ENCODE peak calls at places on chromosomes 11 and 22, in five cellular contexts. One of them, this sample, is unnamed.

GRCh38 chr22:50056214-50056972 is 1.7 kb downstream of the TTLL8 start:
- DNase-seq in Caco-2: no peak
- DNase-seq in fibroblast of lung: no peak
- DNase-seq in transverse colon: no peak
- DNase-seq in lower lobe of right lung: no peak
- DNase-seq in this sample: no peak

GRCh38 chr11:45771194-45771941 is 33.6 kb upstream of the SLC35C1 start:
- DNase-seq in Caco-2: peak
- DNase-seq in fibroblast of lung: peak
- DNase-seq in transverse colon: peak
- DNase-seq in lower lobe of right lung: peak
- DNase-seq in this sample: peak

GRCh38 chr11:124740277-124740882 is 638 bp downstream of the NRGN start:
- DNase-seq in Caco-2: peak
- DNase-seq in fibroblast of lung: no peak
- DNase-seq in transverse colon: no peak
- DNase-seq in lower lobe of right lung: peak
- DNase-seq in this sample: no peak

GRCh38 chr11:85663080-85663729 is 1.7 kb downstream of the CREBZF start:
- DNase-seq in Caco-2: no peak
- DNase-seq in fibroblast of lung: peak
- DNase-seq in transverse colon: no peak
- DNase-seq in lower lobe of right lung: no peak
- DNase-seq in this sample: no peak

GRCh38 chr11:1131033-1131911 is 26.5 kb upstream of the MUC5AC start:
- DNase-seq in Caco-2: no peak
- DNase-seq in fibroblast of lung: no peak
- DNase-seq in transverse colon: no peak
- DNase-seq in lower lobe of right lung: no peak
- DNase-seq in this sample: no peak

GRCh38 chr11:26665946-26666345 is 55.9 kb downstream of the SLC5A12 start:
- DNase-seq in Caco-2: no peak
- DNase-seq in fibroblast of lung: no peak
- DNase-seq in transverse colon: no peak
- DNase-seq in lower lobe of right lung: no peak
- DNase-seq in this sample: no peak

GRCh38 chr11:74671520-74672196 is 59.6 kb downstream of the CHRDL2 start:
- DNase-seq in Caco-2: no peak
- DNase-seq in fibroblast of lung: peak
- DNase-seq in transverse colon: no peak
- DNase-seq in lower lobe of right lung: no peak
- DNase-seq in this sample: no peak

GRCh38 chr11:117564321-117564720 is 232.7 kb downstream of the DSCAML1 start:
- DNase-seq in Caco-2: no peak
- DNase-seq in fibroblast of lung: no peak
- DNase-seq in transverse colon: no peak
- DNase-seq in lower lobe of right lung: no peak
- DNase-seq in this sample: no peak

GRCh38 chr22:31867386-31868153 is 76.8 kb upstream of the YWHAH start:
- DNase-seq in Caco-2: no peak
- DNase-seq in fibroblast of lung: no peak
- DNase-seq in transverse colon: no peak
- DNase-seq in lower lobe of right lung: no peak
- DNase-seq in this sample: no peak

GRCh38 chr11:68313574-68314202 is 1.3 kb downstream of the LRP5 start:
- DNase-seq in Caco-2: peak
- DNase-seq in fibroblast of lung: peak
- DNase-seq in transverse colon: no peak
- DNase-seq in lower lobe of right lung: no peak
- DNase-seq in this sample: peak

GRCh38 chr11:61637287-61637686 is 42.9 kb upstream of the DAGLA start:
- DNase-seq in Caco-2: no peak
- DNase-seq in fibroblast of lung: peak
- DNase-seq in transverse colon: no peak
- DNase-seq in lower lobe of right lung: no peak
- DNase-seq in this sample: no peak

GRCh38 chr11:133832096-133833081 is 12.9 kb downstream of the SPATA19 start:
- DNase-seq in Caco-2: no peak
- DNase-seq in fibroblast of lung: no peak
- DNase-seq in transverse colon: no peak
- DNase-seq in lower lobe of right lung: no peak
- DNase-seq in this sample: no peak

GRCh38 chr11:123384116-123384515 is 46.0 kb upstream of the GRAMD1B start:
- DNase-seq in Caco-2: no peak
- DNase-seq in fibroblast of lung: no peak
- DNase-seq in transverse colon: no peak
- DNase-seq in lower lobe of right lung: no peak
- DNase-seq in this sample: no peak

GRCh38 chr11:2206291-2206690 is 34.7 kb upstream of the TH start:
- DNase-seq in Caco-2: no peak
- DNase-seq in fibroblast of lung: no peak
- DNase-seq in transverse colon: no peak
- DNase-seq in lower lobe of right lung: no peak
- DNase-seq in this sample: no peak

GRCh38 chr11:498297-499181 is 8.5 kb downstream of the RNH1 start:
- DNase-seq in Caco-2: no peak
- DNase-seq in fibroblast of lung: no peak
- DNase-seq in transverse colon: no peak
- DNase-seq in lower lobe of right lung: no peak
- DNase-seq in this sample: no peak

GRCh38 chr11:104093426-104094280 is 57.2 kb downstream of the DDI1 start:
- DNase-seq in Caco-2: no peak
- DNase-seq in fibroblast of lung: no peak
- DNase-seq in transverse colon: no peak
- DNase-seq in lower lobe of right lung: no peak
- DNase-seq in this sample: no peak

GRCh38 chr11:104091281-104092071 is 55.0 kb downstream of the DDI1 start:
- DNase-seq in Caco-2: no peak
- DNase-seq in fibroblast of lung: peak
- DNase-seq in transverse colon: no peak
- DNase-seq in lower lobe of right lung: no peak
- DNase-seq in this sample: no peak

GRCh38 chr11:104092744-104093143 is 56.3 kb downstream of the DDI1 start:
- DNase-seq in Caco-2: no peak
- DNase-seq in fibroblast of lung: no peak
- DNase-seq in transverse colon: no peak
- DNase-seq in lower lobe of right lung: no peak
- DNase-seq in this sample: no peak

GRCh38 chr11:104090767-104091166 is 54.3 kb downstream of the DDI1 start:
- DNase-seq in Caco-2: no peak
- DNase-seq in fibroblast of lung: no peak
- DNase-seq in transverse colon: no peak
- DNase-seq in lower lobe of right lung: no peak
- DNase-seq in this sample: no peak

GRCh38 chr11:104089481-104089880 is 53.0 kb downstream of the DDI1 start:
- DNase-seq in Caco-2: no peak
- DNase-seq in fibroblast of lung: no peak
- DNase-seq in transverse colon: no peak
- DNase-seq in lower lobe of right lung: no peak
- DNase-seq in this sample: no peak
- TF ChIP-seq CTCF in Caco-2: no peak
- TF ChIP-seq CTCF in fibroblast of lung: no peak
- TF ChIP-seq CTCF in transverse colon: no peak
- TF ChIP-seq CTCF in lower lobe of right lung: no peak
- TF ChIP-seq CTCF in this sample: no peak

GRCh38 chr11:128865490-128865889 is 1.6 kb downstream of the KCNJ1 start:
- DNase-seq in Caco-2: no peak
- DNase-seq in fibroblast of lung: no peak
- DNase-seq in transverse colon: no peak
- DNase-seq in lower lobe of right lung: no peak
- DNase-seq in this sample: no peak

GRCh38 chr11:128859563-128860441 is 7.3 kb downstream of the KCNJ1 start:
- DNase-seq in Caco-2: peak
- DNase-seq in fibroblast of lung: peak
- DNase-seq in transverse colon: peak
- DNase-seq in lower lobe of right lung: peak
- DNase-seq in this sample: no peak

GRCh38 chr11:128860571-128861361 is 6.3 kb downstream of the KCNJ1 start:
- DNase-seq in Caco-2: no peak
- DNase-seq in fibroblast of lung: no peak
- DNase-seq in transverse colon: no peak
- DNase-seq in lower lobe of right lung: no peak
- DNase-seq in this sample: peak

GRCh38 chr11:128862913-128863660 is 4.0 kb downstream of the KCNJ1 start:
- DNase-seq in Caco-2: no peak
- DNase-seq in fibroblast of lung: peak
- DNase-seq in transverse colon: no peak
- DNase-seq in lower lobe of right lung: no peak
- DNase-seq in this sample: peak

DNA sequence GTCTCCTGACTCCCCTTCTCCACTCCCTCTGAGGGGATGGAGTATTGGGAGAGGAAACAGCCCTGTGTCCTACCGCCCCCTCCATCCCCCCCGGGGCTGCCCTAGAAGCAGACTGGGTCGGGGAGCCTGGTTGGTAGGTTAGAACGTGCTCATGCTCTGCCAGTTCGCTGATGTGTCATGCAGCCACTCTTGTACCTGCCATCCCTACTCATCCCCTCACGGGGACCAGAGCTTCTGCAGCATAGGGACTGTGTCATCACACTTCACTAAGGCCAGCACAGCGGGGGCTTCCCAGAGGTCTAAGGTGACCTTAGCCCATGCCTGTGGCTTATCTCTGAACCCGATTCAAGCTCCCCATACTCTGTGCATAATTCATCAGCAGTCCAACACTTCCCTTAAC is 4.7 kb downstream of the KCNJ1 start:
- DNase-seq in Caco-2: no peak
- DNase-seq in fibroblast of lung: no peak
- DNase-seq in transverse colon: no peak
- DNase-seq in lower lobe of right lung: no peak
- DNase-seq in this sample: no peak
- TF ChIP-seq CTCF in Caco-2: no peak
- TF ChIP-seq CTCF in fibroblast of lung: no peak
- TF ChIP-seq CTCF in transverse colon: no peak
- TF ChIP-seq CTCF in lower lobe of right lung: no peak
- TF ChIP-seq CTCF in this sample: no peak

GRCh38 chr11:12161137-12161536 is 50.7 kb downstream of the MICAL2 start:
- DNase-seq in Caco-2: no peak
- DNase-seq in fibroblast of lung: no peak
- DNase-seq in transverse colon: no peak
- DNase-seq in lower lobe of right lung: no peak
- DNase-seq in this sample: no peak

GRCh38 chr11:12164061-12165014 is 53.9 kb downstream of the MICAL2 start:
- DNase-seq in Caco-2: peak
- DNase-seq in fibroblast of lung: peak
- DNase-seq in transverse colon: peak
- DNase-seq in lower lobe of right lung: no peak
- DNase-seq in this sample: no peak

GRCh38 chr11:12163181-12163841 is 52.9 kb downstream of the MICAL2 start:
- DNase-seq in Caco-2: no peak
- DNase-seq in fibroblast of lung: peak
- DNase-seq in transverse colon: peak
- DNase-seq in lower lobe of right lung: no peak
- DNase-seq in this sample: no peak

GRCh38 chr11:12161603-12162350 is 51.4 kb downstream of the MICAL2 start:
- DNase-seq in Caco-2: no peak
- DNase-seq in fibroblast of lung: no peak
- DNase-seq in transverse colon: no peak
- DNase-seq in lower lobe of right lung: no peak
- DNase-seq in this sample: no peak

DNA sequence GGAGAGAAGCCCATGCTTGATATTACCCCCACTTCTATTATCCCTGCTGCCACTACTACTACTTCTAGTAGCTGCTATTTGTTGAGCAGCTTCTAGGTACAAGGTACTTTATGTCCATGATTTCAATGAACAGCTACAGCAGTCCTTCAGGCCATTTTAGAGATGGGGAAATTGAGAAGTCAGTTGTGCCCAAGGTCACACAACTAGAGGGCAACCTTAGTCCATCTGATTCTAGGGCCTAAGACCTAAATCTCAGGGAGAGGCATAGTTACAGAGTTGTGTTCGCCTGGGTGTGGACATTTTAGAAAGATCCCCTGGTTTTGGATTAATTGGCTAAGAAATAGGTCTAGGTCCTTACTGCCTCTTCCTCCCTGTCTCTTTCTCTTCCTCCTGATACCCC is 52.3 kb downstream of the MICAL2 start:
- DNase-seq in Caco-2: no peak
- DNase-seq in fibroblast of lung: no peak
- DNase-seq in transverse colon: no peak
- DNase-seq in lower lobe of right lung: no peak
- DNase-seq in this sample: no peak
- TF ChIP-seq CTCF in Caco-2: no peak
- TF ChIP-seq CTCF in fibroblast of lung: no peak
- TF ChIP-seq CTCF in transverse colon: no peak
- TF ChIP-seq CTCF in lower lobe of right lung: no peak
- TF ChIP-seq CTCF in this sample: no peak

GRCh38 chr11:73360743-73361369 is 15.3 kb upstream of the RELT start:
- DNase-seq in Caco-2: no peak
- DNase-seq in fibroblast of lung: no peak
- DNase-seq in transverse colon: no peak
- DNase-seq in lower lobe of right lung: no peak
- DNase-seq in this sample: no peak

GRCh38 chr11:73361953-73362776 is 14.0 kb upstream of the RELT start:
- DNase-seq in Caco-2: no peak
- DNase-seq in fibroblast of lung: no peak
- DNase-seq in transverse colon: no peak
- DNase-seq in lower lobe of right lung: no peak
- DNase-seq in this sample: no peak

GRCh38 chr11:73359341-73359740 is 16.9 kb upstream of the RELT start:
- DNase-seq in Caco-2: no peak
- DNase-seq in fibroblast of lung: no peak
- DNase-seq in transverse colon: no peak
- DNase-seq in lower lobe of right lung: no peak
- DNase-seq in this sample: no peak

GRCh38 chr11:73358071-73358470 is 18.1 kb upstream of the RELT start:
- DNase-seq in Caco-2: no peak
- DNase-seq in fibroblast of lung: no peak
- DNase-seq in transverse colon: no peak
- DNase-seq in lower lobe of right lung: no peak
- DNase-seq in this sample: no peak

DNA sequence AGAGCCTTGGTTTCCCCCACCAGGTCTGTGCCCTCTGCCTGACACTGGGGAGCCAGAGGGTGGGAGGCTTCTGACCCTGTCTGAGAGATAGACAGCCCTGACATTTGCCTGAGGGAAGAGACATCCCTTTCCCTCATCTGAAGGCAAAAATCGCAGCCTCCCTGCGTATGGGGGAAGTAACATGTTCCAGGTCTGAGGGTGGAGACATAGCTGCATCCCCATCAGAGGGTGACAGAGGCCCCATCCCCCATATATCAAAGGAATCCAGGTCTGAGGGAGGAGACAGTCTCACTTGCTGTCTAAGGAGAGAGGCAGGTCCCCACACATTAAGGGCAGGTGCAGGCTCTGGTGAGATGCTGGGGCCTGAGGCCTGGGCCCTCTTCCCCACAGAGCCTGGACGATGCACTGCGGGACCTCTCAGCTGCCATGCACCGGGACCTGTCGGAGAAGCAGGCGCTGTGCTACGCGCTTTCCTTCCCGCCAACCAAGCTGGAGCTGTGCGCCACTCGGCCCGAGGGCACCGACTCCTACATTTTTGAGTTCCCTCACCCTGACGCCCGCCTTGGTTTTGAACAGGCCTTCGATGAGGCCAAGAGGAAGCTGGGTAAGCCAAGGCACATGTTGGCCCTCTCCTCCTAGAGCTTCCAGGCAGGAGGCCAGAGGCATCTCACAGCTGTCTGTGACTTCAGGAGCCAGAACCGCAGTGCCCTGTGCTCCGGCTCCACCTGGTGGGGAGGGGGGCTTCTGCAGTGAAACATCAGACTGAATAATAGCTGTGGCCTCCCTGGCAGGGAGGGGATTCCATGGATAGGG is 16.1 kb upstream of the RELT start:
- DNase-seq in Caco-2: peak
- DNase-seq in fibroblast of lung: peak
- DNase-seq in transverse colon: no peak
- DNase-seq in lower lobe of right lung: no peak
- DNase-seq in this sample: no peak
- TF ChIP-seq CTCF in Caco-2: peak
- TF ChIP-seq CTCF in fibroblast of lung: peak
- TF ChIP-seq CTCF in transverse colon: no peak
- TF ChIP-seq CTCF in lower lobe of right lung: no peak
- TF ChIP-seq CTCF in this sample: peak

This sample was measured in AG09319.